ENCODE peak calls at places on chromosomes 7 and 10, in six cellular contexts. B, N, R, P, K and L are unnamed samples.

GRCh38 chr10:47034511-47035051 is 123.4 kb downstream of the PTPN20 start:
- DNase-seq in B (no peak), N (no peak), R (no peak), P (no peak), K (no peak), L (no peak)

GRCh38 chr10:133056001-133056400 is 31.7 kb upstream of the ADGRA1 start:
- DNase-seq in B (no peak), N (no peak), R (no peak), P (no peak), K (no peak), L (no peak)

GRCh38 chr7:106817098-106817497 is 48.0 kb upstream of the PIK3CG start:
- DNase-seq in B (no peak), N (no peak), R (no peak), P (no peak), K (no peak), L (no peak)

GRCh38 chr10:71496927-71497801 is 100.4 kb downstream of the CDH23 start:
- DNase-seq in B (no peak), N (no peak), R (no peak), P (no peak), K (no peak), L (no peak)

GRCh38 chr10:25493122-25493893 is 318.5 kb downstream of the GPR158 start:
- DNase-seq in B (no peak), N (peak), R (peak), P (no peak), K (no peak), L (no peak)

GRCh38 chr10:72694476-72695369 is 2.8 kb downstream of the MCU start:
- DNase-seq in B (no peak), N (peak), R (peak), P (no peak), K (no peak), L (no peak)

GRCh38 chr10:44520651-44521050 is 135.8 kb upstream of the CXCL12 start:
- DNase-seq in B (no peak), N (no peak), R (no peak), P (no peak), K (no peak), L (no peak)

GRCh38 chr10:20922033-20922432 is 24.9 kb upstream of the NEBL start:
- DNase-seq in B (no peak), N (no peak), R (no peak), P (no peak), K (no peak), L (no peak)

GRCh38 chr7:143391462-143392404 is 10.6 kb downstream of the ZYX start:
- DNase-seq in B (no peak), N (peak), R (peak), P (no peak), K (no peak), L (no peak)

GRCh38 chr7:16348251-16348650 is 73.1 kb downstream of the CRPPA start:
- DNase-seq in B (no peak), N (no peak), R (no peak), P (no peak), K (no peak), L (no peak)

GRCh38 chr10:124323145-124323725 is 95.5 kb downstream of the OAT start:
- DNase-seq in B (no peak), N (no peak), R (no peak), P (no peak), K (no peak), L (no peak)

GRCh38 chr10:110746254-110746826 is 102.2 kb downstream of the RBM20 start:
- DNase-seq in B (peak), N (peak), R (peak), P (peak), K (peak), L (peak)

GRCh38 chr10:115171392-115171960 is 78.3 kb downstream of the ATRNL1 start:
- DNase-seq in B (no peak), N (no peak), R (peak), P (no peak), K (no peak), L (no peak)

GRCh38 chr10:99433378-99434020 is 3.1 kb upstream of the GOT1 start:
- DNase-seq in B (no peak), N (no peak), R (no peak), P (no peak), K (no peak), L (no peak)

GRCh38 chr10:96470108-96470743 is 43.5 kb downstream of the TLL2 start:
- DNase-seq in B (peak), N (peak), R (peak), P (peak), K (no peak), L (no peak)

GRCh38 chr7:7529328-7529727 is 6.3 kb downstream of the COL28A1 start:
- DNase-seq in B (no peak), N (no peak), R (no peak), P (no peak), K (no peak), L (no peak)

GRCh38 chr10:128062837-128063563 is 63.2 kb downstream of the MKI67 start:
- DNase-seq in B (peak), N (peak), R (peak), P (no peak), K (peak), L (no peak)

GRCh38 chr7:41987-42386 is 150.4 kb upstream of the FAM20C start:
- DNase-seq in B (no peak), N (no peak), R (no peak), P (no peak), K (no peak), L (no peak)

GRCh38 chr7:2732959-2733584 is 45.1 kb downstream of the AMZ1 start:
- DNase-seq in B (no peak), N (peak), R (peak), P (no peak), K (no peak), L (no peak)

GRCh38 chr10:75585294-75585693 is 153.9 kb downstream of the LRMDA start:
- DNase-seq in B (no peak), N (no peak), R (no peak), P (no peak), K (no peak), L (no peak)

GRCh38 chr10:112769611-112770370 is 180.3 kb upstream of the TCF7L2 start:
- DNase-seq in B (no peak), N (no peak), R (no peak), P (no peak), K (no peak), L (no peak)

GRCh38 chr10:47092822-47093221 is 181.6 kb downstream of the PTPN20 start:
- DNase-seq in B (no peak), N (no peak), R (no peak), P (no peak), K (no peak), L (no peak)

GRCh38 chr7:151470656-151471180 is 30.8 kb upstream of the CRYGN start:
- DNase-seq in B (no peak), N (no peak), R (no peak), P (no peak), K (no peak), L (no peak)

GRCh38 chr10:114458955-114459354 is 54.7 kb upstream of the AFAP1L2 start:
- DNase-seq in B (no peak), N (no peak), R (peak), P (peak), K (no peak), L (no peak)

GRCh38 chr7:102284399-102284798 is 2.3 kb upstream of the SH2B2 start:
- DNase-seq in B (no peak), N (no peak), R (no peak), P (no peak), K (peak), L (no peak)

GRCh38 chr10:106255111-106255510 is 909.4 kb downstream of the SORCS1 start:
- DNase-seq in B (no peak), N (no peak), R (no peak), P (no peak), K (no peak), L (no peak)

GRCh38 chr7:77413861-77414424 is 2.2 kb downstream of the GSAP start:
- DNase-seq in B (no peak), N (no peak), R (no peak), P (no peak), K (no peak), L (no peak)

GRCh38 chr7:4665661-4666060 is 16.4 kb upstream of the FOXK1 start:
- DNase-seq in B (no peak), N (no peak), R (peak), P (no peak), K (no peak), L (no peak)

GRCh38 chr10:59557052-59557451 is 152.6 kb downstream of the SLC16A9 start:
- DNase-seq in B (no peak), N (no peak), R (peak), P (peak), K (no peak), L (no peak)

GRCh38 chr7:65979583-65980477 is 2.2 kb downstream of the GUSB start:
- DNase-seq in B (no peak), N (no peak), R (no peak), P (no peak), K (no peak), L (no peak)

GRCh38 chr10:101939273-101939635 is 95.7 kb upstream of the KCNIP2 start:
- DNase-seq in B (no peak), N (no peak), R (peak), P (no peak), K (no peak), L (no peak)

GRCh38 chr10:76149182-76149581 is 717.8 kb downstream of the LRMDA start:
- DNase-seq in B (no peak), N (no peak), R (no peak), P (no peak), K (no peak), L (no peak)

GRCh38 chr7:108375668-108376067 is 80.6 kb downstream of the NRCAM start:
- DNase-seq in B (no peak), N (no peak), R (no peak), P (no peak), K (no peak), L (no peak)

GRCh38 chr7:108374899-108375298 is 81.3 kb downstream of the NRCAM start:
- DNase-seq in B (no peak), N (no peak), R (no peak), P (no peak), K (no peak), L (no peak)

GRCh38 chr7:108372601-108373000 is 83.6 kb downstream of the NRCAM start:
- DNase-seq in B (no peak), N (no peak), R (peak), P (no peak), K (no peak), L (no peak)

GRCh38 chr7:108380527-108380926 is 75.7 kb downstream of the NRCAM start:
- DNase-seq in B (no peak), N (no peak), R (peak), P (no peak), K (no peak), L (no peak)

GRCh38 chr7:108376206-108376605 is 80.0 kb downstream of the NRCAM start:
- DNase-seq in B (no peak), N (no peak), R (no peak), P (no peak), K (no peak), L (no peak)
- TF ChIP-seq CTCF in B (no peak), N (no peak), R (no peak), P (no peak), K (no peak), L (no peak)

DNA sequence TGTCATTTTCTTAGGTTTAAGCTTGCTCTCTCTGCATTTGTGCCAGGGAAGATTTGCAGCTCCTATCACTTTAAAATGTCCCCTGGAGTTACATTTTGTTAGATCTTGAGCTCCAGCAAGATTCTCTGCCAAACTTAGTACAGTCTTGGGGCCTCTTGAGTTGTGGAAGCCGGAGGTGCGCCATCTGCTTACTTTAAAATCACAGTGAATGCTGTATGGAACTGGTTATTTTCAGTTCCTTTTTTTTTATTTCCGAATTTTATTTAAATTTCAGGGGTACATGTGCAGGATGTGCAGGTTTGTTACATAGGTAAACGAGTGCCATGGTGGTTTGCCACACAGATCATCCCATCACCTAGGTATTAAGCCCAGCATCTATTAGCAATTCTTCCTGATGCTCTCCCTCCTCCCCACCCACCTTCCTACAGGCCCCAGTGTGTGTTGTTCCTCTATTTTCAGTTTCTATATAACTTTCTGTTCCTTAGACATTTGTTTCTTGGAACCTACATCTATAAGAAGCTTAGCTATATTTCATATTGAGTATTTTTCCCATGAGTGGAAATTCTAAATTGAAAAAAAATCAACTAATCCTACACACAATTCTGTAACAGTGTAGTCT is 114.4 kb upstream of the CREB5 start:
- DNase-seq in B (no peak), N (no peak), R (no peak), P (no peak), K (no peak), L (no peak)
- TF ChIP-seq CTCF in B (no peak), N (no peak), R (no peak), P (no peak), K (no peak), L (no peak)

GRCh38 chr7:23158546-23158945 is 23.3 kb upstream of the NUP42 start:
- DNase-seq in B (no peak), N (no peak), R (no peak), P (no peak), K (no peak), L (no peak)

GRCh38 chr7:23157679-23158078 is 24.2 kb upstream of the NUP42 start:
- DNase-seq in B (no peak), N (no peak), R (no peak), P (no peak), K (no peak), L (no peak)

GRCh38 chr7:23161502-23161901 is 20.3 kb upstream of the NUP42 start:
- DNase-seq in B (no peak), N (no peak), R (no peak), P (no peak), K (no peak), L (no peak)
- TF ChIP-seq CTCF in B (no peak), N (no peak), R (no peak), P (no peak), K (no peak), L (no peak)

GRCh38 chr7:112789824-112790650 is at the start of gene TMEM168:
- DNase-seq in B (peak), N (peak), R (peak), P (peak), K (peak), L (peak)
- TF ChIP-seq CTCF in B (no peak), N (no peak), R (no peak), P (no peak), K (no peak), L (no peak)

GRCh38 chr10:89555688-89556445 is 20.5 kb upstream of the SLC16A12 start:
- DNase-seq in B (no peak), N (no peak), R (peak), P (no peak), K (no peak), L (no peak)
- TF ChIP-seq CTCF in B (no peak), N (peak), R (peak), P (no peak), K (no peak), L (no peak)